ENCODE peak calls at places on chromosome 17, in five cellular contexts. O, Z, U, N and X are unnamed samples.

GRCh38 chr17:50637829-50638571 is 3.3 kb downstream of the ABCC3 start:
- DNase-seq in O (no peak), Z (no peak), U (no peak), N (no peak), X (no peak)

GRCh38 chr17:3732171-3732570 is 8.5 kb downstream of the HASPIN start:
- DNase-seq in O (peak), Z (no peak), U (no peak), N (no peak), X (no peak)

GRCh38 chr17:82734987-82735866 is at the start of gene FN3K:
- DNase-seq in O (peak), Z (peak), U (peak), N (peak), X (peak)

GRCh38 chr17:67520282-67520906 is 143.3 kb downstream of the PITPNC1 start:
- DNase-seq in O (no peak), Z (no peak), U (no peak), N (no peak), X (peak)

GRCh38 chr17:72422505-72423285 is 301.9 kb downstream of the SOX9 start:
- DNase-seq in O (peak), Z (no peak), U (no peak), N (no peak), X (peak)

GRCh38 chr17:71441098-71441497 is 679.7 kb upstream of the SOX9 start:
- DNase-seq in O (peak), Z (no peak), U (no peak), N (no peak), X (peak)

GRCh38 chr17:1031711-1032110 is 34.8 kb downstream of the TIMM22 start:
- DNase-seq in O (no peak), Z (peak), U (peak), N (no peak), X (peak)

GRCh38 chr17:2122641-2123302 is 67.9 kb downstream of the HIC1 start:
- DNase-seq in O (peak), Z (peak), U (peak), N (peak), X (no peak)

GRCh38 chr17:81691196-81691595 is 7.4 kb downstream of the HGS start:
- DNase-seq in O (no peak), Z (no peak), U (no peak), N (no peak), X (no peak)

GRCh38 chr17:73595068-73595865 is 49.0 kb downstream of the SDK2 start:
- DNase-seq in O (no peak), Z (no peak), U (peak), N (peak), X (peak)

GRCh38 chr17:4206945-4207344 is 56.8 kb downstream of the ANKFY1 start:
- DNase-seq in O (peak), Z (no peak), U (no peak), N (no peak), X (no peak)

GRCh38 chr17:67111327-67111726 is 67.0 kb downstream of the CACNG1 start:
- DNase-seq in O (no peak), Z (no peak), U (no peak), N (no peak), X (no peak)

GRCh38 chr17:40348136-40348504 is 16.4 kb downstream of the GJD3 start:
- DNase-seq in O (no peak), Z (no peak), U (no peak), N (no peak), X (no peak)

GRCh38 chr17:36616391-36617029 is 15.1 kb downstream of the MRM1 start:
- DNase-seq in O (no peak), Z (no peak), U (no peak), N (no peak), X (no peak)

GRCh38 chr17:60542066-60542465 is 16.0 kb upstream of the APPBP2 start:
- DNase-seq in O (peak), Z (no peak), U (no peak), N (no peak), X (no peak)

GRCh38 chr17:82064433-82065192 is 991 bp downstream of the DUS1L start:
- DNase-seq in O (no peak), Z (no peak), U (no peak), N (no peak), X (no peak)

GRCh38 chr17:27319536-27320221 is 25.8 kb downstream of the WSB1 start:
- DNase-seq in O (no peak), Z (peak), U (no peak), N (peak), X (peak)

GRCh38 chr17:7786866-7787265 is 47.2 kb upstream of the KDM6B start:
- DNase-seq in O (no peak), Z (no peak), U (no peak), N (no peak), X (no peak)

GRCh38 chr17:60630352-60630751 is 30.4 kb downstream of the PPM1D start:
- DNase-seq in O (peak), Z (peak), U (no peak), N (no peak), X (peak)

GRCh38 chr17:8143581-8144400 is 8.4 kb downstream of the PER1 start:
- DNase-seq in O (no peak), Z (no peak), U (no peak), N (peak), X (no peak)

GRCh38 chr17:80152057-80152831 is 5.3 kb upstream of the EIF4A3 start:
- DNase-seq in O (peak), Z (no peak), U (peak), N (no peak), X (no peak)

GRCh38 chr17:60675997-60676396 is 1.7 kb upstream of the BCAS3 start:
- DNase-seq in O (no peak), Z (no peak), U (no peak), N (no peak), X (no peak)

GRCh38 chr17:82435103-82435502 is 15.4 kb downstream of the CYBC1 start:
- DNase-seq in O (peak), Z (no peak), U (no peak), N (no peak), X (no peak)

GRCh38 chr17:50865060-50865867 is 890 bp downstream of the TOB1 start:
- DNase-seq in O (peak), Z (peak), U (peak), N (peak), X (peak)

GRCh38 chr17:8894673-8895578 is 27.5 kb upstream of the PIK3R6 start:
- DNase-seq in O (peak), Z (peak), U (peak), N (peak), X (peak)